ENCODE peak calls at places on chromosomes 6 and 20, in five cellular contexts. B is naive thymus-derived CD8-positive, alpha-beta T cell; Y is AML-193; Z is fibroblast of pulmonary artery; K is RWPE1. E is an unnamed sample.

GRCh38 chr6:31615748-31616147 is 714 bp downstream of the AIF1 start:
- DNase-seq in B (peak), Y (peak), Z (no peak), K (no peak), E (no peak)

GRCh38 chr6:38792356-38792755 is 77.2 kb downstream of the DNAH8 start:
- DNase-seq in B (no peak), Y (no peak), Z (no peak), K (no peak), E (no peak)

GRCh38 chr20:63743210-63743970 is 3.8 kb downstream of the SLC2A4RG start:
- DNase-seq in B (no peak), Y (no peak), Z (no peak), K (no peak), E (no peak)

GRCh38 chr20:62550087-62550565 is 74.3 kb upstream of the GATA5 start:
- DNase-seq in B (no peak), Y (no peak), Z (no peak), K (no peak), E (peak)

GRCh38 chr6:161011509-161012480 is 20.2 kb downstream of the MAP3K4 start:
- DNase-seq in B (no peak), Y (no peak), Z (peak), K (no peak), E (no peak)

GRCh38 chr6:28982476-28983266 is 22.4 kb downstream of the ZNF311 start:
- DNase-seq in B (no peak), Y (peak), Z (peak), K (peak), E (no peak)

GRCh38 chr20:16018881-16019280 is 554.4 kb downstream of the KIF16B start:
- DNase-seq in B (no peak), Y (no peak), Z (no peak), K (no peak), E (no peak)

GRCh38 chr6:20608371-20608770 is 74.1 kb downstream of the CDKAL1 start:
- DNase-seq in B (no peak), Y (no peak), Z (no peak), K (no peak), E (no peak)

GRCh38 chr6:144310761-144311160 is 25.6 kb downstream of the UTRN start:
- DNase-seq in B (no peak), Y (no peak), Z (no peak), K (no peak), E (no peak)

GRCh38 chr20:22387452-22387851 is 196.9 kb downstream of the FOXA2 start:
- DNase-seq in B (no peak), Y (no peak), Z (no peak), K (no peak), E (no peak)

GRCh38 chr20:3447321-3447720 is 23.5 kb upstream of the ATRN start:
- DNase-seq in B (no peak), Y (no peak), Z (no peak), K (no peak), E (no peak)

GRCh38 chr20:4074877-4075455 is 59.6 kb upstream of the RNF24 start:
- DNase-seq in B (no peak), Y (no peak), Z (no peak), K (no peak), E (no peak)

GRCh38 chr6:80605165-80605989 is 498.9 kb downstream of the BCKDHB start:
- DNase-seq in B (no peak), Y (peak), Z (peak), K (no peak), E (no peak)

GRCh38 chr20:38883081-38883980 is 42.9 kb upstream of the FAM83D start:
- DNase-seq in B (no peak), Y (no peak), Z (peak), K (no peak), E (no peak)

GRCh38 chr6:456358-456857 is 64.9 kb downstream of the IRF4 start:
- DNase-seq in B (no peak), Y (no peak), Z (no peak), K (no peak), E (no peak)

GRCh38 chr6:160226118-160226541 is 32.5 kb downstream of the SLC22A2 start:
- DNase-seq in B (no peak), Y (no peak), Z (no peak), K (no peak), E (no peak)

GRCh38 chr6:56246941-56247653 is at the start of gene COL21A1:
- DNase-seq in B (no peak), Y (no peak), Z (no peak), K (no peak), E (peak)

GRCh38 chr20:21147593-21147992 is 21.7 kb downstream of the KIZ start:
- DNase-seq in B (no peak), Y (peak), Z (peak), K (peak), E (no peak)

GRCh38 chr6:10463040-10463439 is 48.2 kb upstream of the TFAP2A start:
- DNase-seq in B (no peak), Y (no peak), Z (no peak), K (no peak), E (no peak)

GRCh38 chr20:47989957-47990356 is 204.7 kb upstream of the SULF2 start:
- DNase-seq in B (no peak), Y (no peak), Z (no peak), K (peak), E (no peak)

GRCh38 chr20:58088105-58088504 is 140.3 kb downstream of the ANKRD60 start:
- DNase-seq in B (no peak), Y (no peak), Z (no peak), K (no peak), E (peak)

GRCh38 chr6:19525673-19526072 is 311.5 kb upstream of the ID4 start:
- DNase-seq in B (no peak), Y (no peak), Z (no peak), K (no peak), E (no peak)

GRCh38 chr6:169795196-169795595 is 43.8 kb downstream of the ERMARD start:
- DNase-seq in B (no peak), Y (peak), Z (no peak), K (no peak), E (no peak)

GRCh38 chr6:24768361-24768760 is 6.4 kb upstream of the GMNN start:
- DNase-seq in B (no peak), Y (no peak), Z (peak), K (no peak), E (no peak)

GRCh38 chr6:166825553-166826145 is 130.7 kb downstream of the RNASET2 start:
- DNase-seq in B (no peak), Y (no peak), Z (peak), K (peak), E (no peak)

GRCh38 chr6:144007779-144008500 is at the start of gene PLAGL1:
- DNase-seq in B (no peak), Y (peak), Z (peak), K (peak), E (peak)

GRCh38 chr6:166611631-166612030 is 15.4 kb downstream of the RPS6KA2 start:
- DNase-seq in B (no peak), Y (no peak), Z (no peak), K (no peak), E (no peak)

GRCh38 chr20:38729767-38730166 is 5.5 kb downstream of the SLC32A1 start:
- DNase-seq in B (no peak), Y (no peak), Z (no peak), K (no peak), E (no peak)

GRCh38 chr6:70724524-70724923 is 56.8 kb downstream of the SMAP1 start:
- DNase-seq in B (no peak), Y (no peak), Z (no peak), K (no peak), E (no peak)